ENCODE peak calls at places on chromosome 15, in five cellular contexts. N is HL-60; T is CD8-positive, alpha-beta T cell; R is HFF-Myc; X is left ventricle myocardium inferior. P is an unnamed sample.
A peak's percentile ranks its signal among the peaks of the same experiment; 100 is the strongest.

GRCh38 chr15:25180606-25181289 is 226.0 kb downstream of the SNRPN start:
- DNase-seq in X (peak; percentile 2), T (no peak), N (no peak), R (no peak), P (no peak)

GRCh38 chr15:93244691-93245615 is 155.9 kb upstream of the RGMA start:
- DNase-seq in X (no peak), T (no peak), N (no peak), R (no peak), P (no peak)

GRCh38 chr15:82892541-82892940 is 60.0 kb downstream of the HOMER2 start:
- DNase-seq in X (no peak), T (no peak), R (no peak), N (no peak), P (no peak)

GRCh38 chr15:62900071-62900812 is 142.3 kb upstream of the TPM1 start:
- DNase-seq in N (peak; percentile 52), X (no peak), R (no peak), T (no peak), P (no peak)

GRCh38 chr15:70348581-70349344 is 251.0 kb upstream of the TLE3 start:
- DNase-seq in N (peak; percentile 94), R (no peak), T (no peak), X (no peak), P (no peak)

GRCh38 chr15:76823903-76824302 is 81.2 kb downstream of the SCAPER start:
- DNase-seq in R (no peak), N (no peak), T (no peak), X (no peak), P (no peak)

GRCh38 chr15:74531144-74531811 is 9.7 kb upstream of the ARID3B start:
- DNase-seq in T (no peak), N (no peak), X (no peak), R (no peak), P (no peak)

GRCh38 chr15:39874890-39875549 is 45.0 kb downstream of the GPR176 start:
- DNase-seq in X (no peak), R (no peak), N (peak; percentile 37), T (no peak), P (peak; percentile 26)

GRCh38 chr15:48358681-48359152 is 27.5 kb downstream of the DUT start:
- DNase-seq in N (no peak), X (no peak), T (no peak), R (no peak), P (no peak)

GRCh38 chr15:29566914-29567313 is 255.4 kb downstream of the TJP1 start:
- DNase-seq in T (no peak), R (no peak), N (no peak), X (no peak), P (no peak)

GRCh38 chr15:24898715-24899278 is 56.0 kb upstream of the SNRPN start:
- DNase-seq in N (no peak), T (no peak), X (no peak), R (no peak), P (no peak)

GRCh38 chr15:79091204-79091867 is 756 bp upstream of the RASGRF1 start:
- DNase-seq in R (no peak), N (peak; percentile 11), X (no peak), T (no peak), P (no peak)

GRCh38 chr15:77497108-77497737 is 76.5 kb downstream of the HMG20A start:
- DNase-seq in R (no peak), T (no peak), N (no peak), X (peak; percentile 85), P (no peak)

GRCh38 chr15:85793641-85794597 is 806 bp downstream of the KLHL25 start:
- DNase-seq in X (no peak), R (no peak), T (peak; percentile 13), N (peak; percentile 10), P (peak; percentile 29)

GRCh38 chr15:55402707-55403106 is 5.5 kb downstream of the CCPG1 start:
- DNase-seq in R (no peak), N (no peak), T (no peak), X (no peak), P (no peak)

GRCh38 chr15:60397772-60398445 is at the start of gene ANXA2:
- DNase-seq in X (peak; percentile 87), N (peak; percentile 4), R (no peak), T (peak; percentile 61), P (peak; percentile 76)